ENCODE peak calls at places on chromosomes 6 and 20, in eight cellular contexts. K, M, Y, A, O, W, C and L are unnamed samples.

GRCh38 chr6:159121387-159121955 is 47.7 kb upstream of the FNDC1 start:
- DNase-seq in M (no peak), C (no peak), A (no peak), O (no peak), Y (no peak), K (no peak), W (no peak), L (no peak)

GRCh38 chr6:11806561-11807317 is 28.1 kb upstream of the ADTRP start:
- DNase-seq in C (no peak), O (no peak), W (no peak), A (no peak), Y (no peak), K (no peak), M (no peak), L (no peak)

GRCh38 chr6:148559848-148560433 is 186.9 kb upstream of the UST start:
- DNase-seq in K (peak), W (peak), C (peak), M (peak), Y (peak), A (peak), O (peak), L (peak)

GRCh38 chr6:30238178-30238795 is 25.1 kb upstream of the TRIM26 start:
- DNase-seq in Y (peak), M (no peak), C (no peak), A (no peak), O (peak), W (peak), K (no peak), L (no peak)

GRCh38 chr6:126123226-126123625 is 136.9 kb downstream of the TRMT11 start:
- DNase-seq in C (no peak), M (no peak), A (peak), W (no peak), O (no peak), K (no peak), Y (no peak), L (no peak)

GRCh38 chr20:61251529-61252393 is at the start of gene CDH4:
- DNase-seq in C (peak), O (no peak), K (no peak), A (no peak), Y (no peak), W (peak), M (no peak), L (no peak)

GRCh38 chr6:3380344-3381232 is 76.3 kb downstream of the SLC22A23 start:
- DNase-seq in O (no peak), Y (peak), W (no peak), C (no peak), A (no peak), M (no peak), K (no peak), L (no peak)

GRCh38 chr20:37294262-37294981 is 5.0 kb downstream of the MANBAL start:
- DNase-seq in W (no peak), K (no peak), C (no peak), A (no peak), M (no peak), Y (no peak), O (no peak), L (no peak)

GRCh38 chr6:30814137-30815084 is 69.9 kb upstream of the DDR1 start:
- DNase-seq in K (peak), W (peak), M (no peak), Y (peak), C (no peak), A (peak), O (no peak), L (no peak)